ENCODE peak calls at places on chromosome 4, in five cellular contexts. One of them, this sample, is unnamed.

GRCh38 chr4:176383273-176384077 is 63.7 kb downstream of the SPCS3 start:
- DNase-seq in H1: no peak
- DNase-seq in GM12878: no peak
- DNase-seq in NT2/D1: no peak
- DNase-seq in HepG2: no peak
- DNase-seq in this sample: no peak

GRCh38 chr4:8131826-8132225 is 26.8 kb downstream of the ABLIM2 start:
- DNase-seq in H1: no peak
- DNase-seq in HepG2: no peak
- DNase-seq in NT2/D1: no peak
- DNase-seq in GM12878: no peak
- DNase-seq in this sample: no peak

GRCh38 chr4:16926214-16926613 is 27.8 kb upstream of the LDB2 start:
- DNase-seq in H1: no peak
- DNase-seq in NT2/D1: no peak
- DNase-seq in GM12878: no peak
- DNase-seq in HepG2: no peak
- DNase-seq in this sample: no peak

GRCh38 chr4:4574792-4575191 is 32.9 kb upstream of the STX18 start:
- DNase-seq in NT2/D1: no peak
- DNase-seq in H1: no peak
- DNase-seq in GM12878: no peak
- DNase-seq in HepG2: no peak
- DNase-seq in this sample: no peak

GRCh38 chr4:112952301-112952700 is 97.2 kb upstream of the ANK2 start:
- DNase-seq in H1: no peak
- DNase-seq in NT2/D1: no peak
- DNase-seq in HepG2: no peak
- DNase-seq in GM12878: no peak
- DNase-seq in this sample: no peak

GRCh38 chr4:6415306-6415705 is 57.1 kb downstream of the PPP2R2C start:
- DNase-seq in NT2/D1: no peak
- DNase-seq in GM12878: no peak
- DNase-seq in HepG2: no peak
- DNase-seq in H1: no peak
- DNase-seq in this sample: no peak

GRCh38 chr4:161320377-161320776 is 843.4 kb downstream of the FSTL5 start:
- DNase-seq in GM12878: no peak
- DNase-seq in HepG2: peak
- DNase-seq in H1: peak
- DNase-seq in NT2/D1: peak
- DNase-seq in this sample: peak

GRCh38 chr4:102299708-102300107 is 45.6 kb downstream of the SLC39A8 start:
- DNase-seq in HepG2: peak
- DNase-seq in GM12878: no peak
- DNase-seq in H1: no peak
- DNase-seq in NT2/D1: no peak
- DNase-seq in this sample: peak

GRCh38 chr4:184983660-184984356 is 34.5 kb upstream of the HELT start:
- DNase-seq in HepG2: peak
- DNase-seq in H1: no peak
- DNase-seq in NT2/D1: peak
- DNase-seq in GM12878: peak
- DNase-seq in this sample: peak

GRCh38 chr4:145679520-145679919 is 426 bp upstream of the C4orf51 start:
- DNase-seq in GM12878: no peak
- DNase-seq in HepG2: peak
- DNase-seq in H1: no peak
- DNase-seq in NT2/D1: no peak
- DNase-seq in this sample: peak

GRCh38 chr4:74559853-74560252 is 114.9 kb downstream of the AREG start:
- DNase-seq in NT2/D1: no peak
- DNase-seq in GM12878: no peak
- DNase-seq in H1: no peak
- DNase-seq in HepG2: no peak
- DNase-seq in this sample: no peak

GRCh38 chr4:948101-948935 is 16.1 kb downstream of the TMEM175 start:
- DNase-seq in HepG2: peak
- DNase-seq in GM12878: no peak
- DNase-seq in H1: no peak
- DNase-seq in NT2/D1: no peak
- DNase-seq in this sample: no peak
- TF ChIP-seq SUZ12 in HepG2: no peak
- TF ChIP-seq SUZ12 in GM12878: no peak
- TF ChIP-seq SUZ12 in H1: no peak
- TF ChIP-seq SUZ12 in NT2/D1: no peak
- TF ChIP-seq SUZ12 in this sample: no peak

GRCh38 chr4:26321326-26322276 is 787 bp downstream of the RBPJ start:
- DNase-seq in NT2/D1: no peak
- DNase-seq in GM12878: no peak
- DNase-seq in H1: no peak
- DNase-seq in HepG2: peak
- DNase-seq in this sample: no peak
- TF ChIP-seq SUZ12 in NT2/D1: no peak
- TF ChIP-seq SUZ12 in GM12878: no peak
- TF ChIP-seq SUZ12 in H1: no peak
- TF ChIP-seq SUZ12 in HepG2: no peak
- TF ChIP-seq SUZ12 in this sample: no peak

GRCh38 chr4:38188631-38189101 is 228.5 kb downstream of the PTTG2 start:
- DNase-seq in NT2/D1: no peak
- DNase-seq in GM12878: no peak
- DNase-seq in H1: no peak
- DNase-seq in HepG2: no peak
- DNase-seq in this sample: no peak

GRCh38 chr4:38188136-38188535 is 227.9 kb downstream of the PTTG2 start:
- DNase-seq in GM12878: no peak
- DNase-seq in HepG2: no peak
- DNase-seq in H1: no peak
- DNase-seq in NT2/D1: no peak
- DNase-seq in this sample: no peak

GRCh38 chr4:38189445-38189844 is 229.2 kb downstream of the PTTG2 start:
- DNase-seq in NT2/D1: no peak
- DNase-seq in HepG2: peak
- DNase-seq in H1: no peak
- DNase-seq in GM12878: no peak
- DNase-seq in this sample: no peak

GRCh38 chr4:38192516-38192915 is 232.3 kb downstream of the PTTG2 start:
- DNase-seq in GM12878: no peak
- DNase-seq in NT2/D1: no peak
- DNase-seq in H1: no peak
- DNase-seq in HepG2: no peak
- DNase-seq in this sample: no peak

GRCh38 chr4:38190717-38191178 is 230.6 kb downstream of the PTTG2 start:
- DNase-seq in HepG2: no peak
- DNase-seq in NT2/D1: no peak
- DNase-seq in H1: no peak
- DNase-seq in GM12878: no peak
- DNase-seq in this sample: peak
- TF ChIP-seq SUZ12 in HepG2: no peak
- TF ChIP-seq SUZ12 in NT2/D1: no peak
- TF ChIP-seq SUZ12 in H1: no peak
- TF ChIP-seq SUZ12 in GM12878: no peak
- TF ChIP-seq SUZ12 in this sample: no peak

GRCh38 chr4:87224036-87224923 is 3.9 kb upstream of the KLHL8 start:
- DNase-seq in NT2/D1: no peak
- DNase-seq in H1: no peak
- DNase-seq in GM12878: no peak
- DNase-seq in HepG2: no peak
- DNase-seq in this sample: no peak

GRCh38 chr4:87216469-87216868 is 3.9 kb downstream of the KLHL8 start:
- DNase-seq in H1: no peak
- DNase-seq in NT2/D1: no peak
- DNase-seq in HepG2: no peak
- DNase-seq in GM12878: no peak
- DNase-seq in this sample: no peak

GRCh38 chr4:87219648-87220093 is 747 bp downstream of the KLHL8 start:
- DNase-seq in HepG2: peak
- DNase-seq in NT2/D1: no peak
- DNase-seq in H1: no peak
- DNase-seq in GM12878: no peak
- DNase-seq in this sample: peak

DNA sequence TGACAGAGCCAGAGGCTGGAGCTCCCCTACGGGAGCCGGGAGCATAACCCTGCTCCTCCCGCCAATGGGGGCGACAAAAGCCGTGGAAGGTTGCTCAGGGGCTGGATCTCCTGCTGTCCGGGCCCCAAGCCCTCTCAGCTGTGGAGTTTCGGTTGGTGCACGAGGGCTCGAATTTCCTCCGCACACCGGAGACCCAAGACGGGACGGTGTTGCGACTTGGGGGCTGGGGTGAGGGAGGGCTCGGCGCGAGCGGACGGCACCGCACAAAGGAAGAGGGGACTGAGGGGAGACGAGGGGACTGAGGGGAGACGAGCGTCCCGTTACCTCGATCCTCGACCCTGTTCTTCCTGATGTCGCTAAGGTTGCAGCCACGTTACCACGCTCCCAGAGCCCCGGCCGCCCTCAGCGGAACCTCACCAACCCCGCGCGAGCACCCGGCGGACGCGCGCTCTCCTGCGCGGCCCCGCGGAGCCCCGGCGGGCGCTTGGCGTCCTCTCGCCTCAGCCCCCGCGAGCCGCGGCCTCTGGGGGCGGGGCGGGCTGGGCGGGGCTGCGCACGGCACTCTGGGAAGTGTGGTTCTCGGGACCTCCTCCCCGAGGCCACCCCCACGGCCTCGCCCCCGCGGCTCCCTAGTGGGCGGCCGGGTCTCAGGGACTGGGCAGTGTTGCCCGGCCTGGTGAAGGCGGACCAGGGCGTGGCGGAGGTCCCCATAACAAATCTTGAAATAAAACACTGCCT is at the start of gene KLHL8:
- DNase-seq in GM12878: peak
- DNase-seq in NT2/D1: peak
- DNase-seq in H1: peak
- DNase-seq in HepG2: peak
- DNase-seq in this sample: peak
- TF ChIP-seq SUZ12 in GM12878: no peak
- TF ChIP-seq SUZ12 in NT2/D1: no peak
- TF ChIP-seq SUZ12 in H1: no peak
- TF ChIP-seq SUZ12 in HepG2: peak
- TF ChIP-seq SUZ12 in this sample: no peak

DNA sequence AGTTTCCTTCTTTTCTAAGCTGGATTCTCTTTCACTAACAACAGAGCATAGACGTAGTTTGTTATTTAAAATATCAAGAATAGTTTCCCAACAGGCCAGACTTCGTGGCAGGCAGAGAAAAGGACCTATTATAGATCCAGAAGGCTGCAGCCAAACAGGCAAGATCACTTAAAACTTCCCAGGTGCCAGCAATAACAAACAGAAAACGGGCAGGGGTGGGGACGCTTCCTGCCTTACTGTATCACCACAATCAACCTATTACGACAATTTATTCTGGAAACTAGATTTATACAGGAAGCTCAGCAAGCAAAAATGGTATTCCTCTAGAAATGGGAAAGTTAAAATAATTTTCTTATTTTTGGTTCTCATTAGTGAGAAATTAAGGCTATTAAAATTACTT is 22.1 kb downstream of the RWDD4 start:
- DNase-seq in HepG2: no peak
- DNase-seq in NT2/D1: no peak
- DNase-seq in GM12878: no peak
- DNase-seq in H1: no peak
- DNase-seq in this sample: no peak
- TF ChIP-seq SUZ12 in HepG2: no peak
- TF ChIP-seq SUZ12 in NT2/D1: no peak
- TF ChIP-seq SUZ12 in GM12878: no peak
- TF ChIP-seq SUZ12 in H1: no peak
- TF ChIP-seq SUZ12 in this sample: no peak

GRCh38 chr4:119300072-119300387 is 21.9 kb downstream of the FABP2 start:
- DNase-seq in H1: no peak
- DNase-seq in GM12878: peak
- DNase-seq in HepG2: no peak
- DNase-seq in NT2/D1: no peak
- DNase-seq in this sample: peak
- TF ChIP-seq SUZ12 in H1: no peak
- TF ChIP-seq SUZ12 in GM12878: no peak
- TF ChIP-seq SUZ12 in HepG2: no peak
- TF ChIP-seq SUZ12 in NT2/D1: no peak
- TF ChIP-seq SUZ12 in this sample: no peak

GRCh38 chr4:38320833-38321232 is 343.2 kb upstream of the KLF3 start:
- DNase-seq in HepG2: no peak
- DNase-seq in H1: no peak
- DNase-seq in NT2/D1: no peak
- DNase-seq in GM12878: no peak
- DNase-seq in this sample: no peak

GRCh38 chr4:38317238-38317637 is 346.8 kb upstream of the KLF3 start:
- DNase-seq in HepG2: no peak
- DNase-seq in H1: no peak
- DNase-seq in NT2/D1: no peak
- DNase-seq in GM12878: no peak
- DNase-seq in this sample: no peak

GRCh38 chr4:38320349-38320707 is 343.7 kb upstream of the KLF3 start:
- DNase-seq in GM12878: no peak
- DNase-seq in NT2/D1: no peak
- DNase-seq in H1: no peak
- DNase-seq in HepG2: no peak
- DNase-seq in this sample: no peak

GRCh38 chr4:38318737-38319455 is 345.1 kb upstream of the KLF3 start:
- DNase-seq in NT2/D1: peak
- DNase-seq in GM12878: peak
- DNase-seq in H1: peak
- DNase-seq in HepG2: peak
- DNase-seq in this sample: peak

GRCh38 chr4:38319456-38320348 is 344.3 kb upstream of the KLF3 start:
- DNase-seq in HepG2: peak
- DNase-seq in NT2/D1: peak
- DNase-seq in H1: peak
- DNase-seq in GM12878: peak
- DNase-seq in this sample: peak
- TF ChIP-seq SUZ12 in HepG2: no peak
- TF ChIP-seq SUZ12 in NT2/D1: no peak
- TF ChIP-seq SUZ12 in H1: no peak
- TF ChIP-seq SUZ12 in GM12878: no peak
- TF ChIP-seq SUZ12 in this sample: no peak

This sample was measured in HEK293T.